ENCODE peak calls at places on chromosomes 12 and 14, in ten cellular contexts. X, D, L, J, Z, M, Y, U, V and B are unnamed samples.

GRCh38 chr14:90760591-90761316 is 55.5 kb downstream of the TTC7B start:
- DNase-seq in Z (no peak), J (no peak), D (no peak), V (no peak), M (peak; percentile 60), L (peak; percentile 32), X (peak; percentile 25), Y (peak; percentile 27), U (no peak), B (peak; percentile 2)

GRCh38 chr12:65895759-65896656 is 71.7 kb downstream of the HMGA2 start:
- DNase-seq in D (no peak), U (no peak), J (no peak), Z (no peak), M (no peak), L (peak; percentile 61), V (no peak), Y (no peak), X (peak; percentile 37), B (no peak)

GRCh38 chr14:20434701-20435453 is 1.1 kb downstream of the KLHL33 start:
- DNase-seq in Z (peak; percentile 80), L (no peak), V (no peak), J (no peak), X (no peak), U (no peak), M (no peak), Y (no peak), D (no peak), B (no peak)

GRCh38 chr12:89350661-89351488 is 1.4 kb downstream of the DUSP6 start:
- DNase-seq in X (no peak), L (no peak), J (peak; percentile 16), D (peak; percentile 46), Z (no peak), U (no peak), Y (no peak), M (no peak), V (no peak), B (no peak)

GRCh38 chr12:41924111-41924510 is 220.6 kb downstream of the GXYLT1 start:
- DNase-seq in L (no peak), X (no peak), U (no peak), J (no peak), M (no peak), Y (no peak), V (no peak), D (no peak), Z (no peak), B (no peak)

GRCh38 chr14:77498120-77498979 is at the start of gene ISM2:
- DNase-seq in V (no peak), X (peak; percentile 36), Z (no peak), U (no peak), Y (peak; percentile 67), J (peak; percentile 65), M (peak; percentile 20), L (peak; percentile 34), D (peak; percentile 72), B (no peak)

GRCh38 chr12:109560867-109561710 is 12.2 kb downstream of the MMAB start:
- DNase-seq in L (no peak), Z (no peak), D (no peak), J (no peak), V (no peak), M (no peak), U (no peak), X (no peak), Y (no peak), B (no peak)

GRCh38 chr14:85122690-85123089 is 407.3 kb upstream of the FLRT2 start:
- DNase-seq in D (no peak), Z (no peak), Y (no peak), V (no peak), X (no peak), J (no peak), M (no peak), L (peak; percentile 82), U (no peak), B (no peak)

GRCh38 chr12:10968765-10969456 is 17.8 kb downstream of the TAS2R50 start:
- DNase-seq in V (no peak), J (no peak), Z (no peak), M (no peak), U (no peak), X (no peak), L (peak; percentile 82), Y (no peak), D (no peak), B (no peak)

GRCh38 chr14:32367501-32367900 is 38.4 kb downstream of the AKAP6 start:
- DNase-seq in X (no peak), U (no peak), J (no peak), M (no peak), D (no peak), L (no peak), Z (no peak), Y (no peak), V (no peak), B (no peak)

GRCh38 chr14:75119056-75119455 is 7.8 kb downstream of the NEK9 start:
- DNase-seq in Y (no peak), J (no peak), M (no peak), L (peak; percentile 57), V (no peak), X (no peak), U (no peak), D (no peak), Z (no peak), B (no peak)

GRCh38 chr12:27305673-27306504 is 26.7 kb upstream of the BMAL2 start:
- DNase-seq in U (no peak), M (peak; percentile 83), Y (peak; percentile 6), J (no peak), X (no peak), Z (no peak), V (no peak), L (peak; percentile 73), D (no peak), B (peak; percentile 48)

GRCh38 chr12:49332891-49333371 is 4.1 kb downstream of the C1QL4 start:
- DNase-seq in D (no peak), L (no peak), U (no peak), Z (no peak), V (no peak), Y (no peak), J (no peak), M (no peak), X (no peak), B (no peak)

GRCh38 chr12:67456281-67456918 is 187.2 kb downstream of the CAND1 start:
- DNase-seq in J (no peak), Y (no peak), V (no peak), L (peak; percentile 30), U (peak; percentile 85), M (peak; percentile 49), Z (no peak), D (no peak), X (no peak), B (peak; percentile 72)

GRCh38 chr12:103969391-103969790 is 3.7 kb downstream of the TDG start:
- DNase-seq in D (no peak), U (no peak), M (no peak), J (no peak), L (no peak), Y (no peak), X (no peak), V (no peak), Z (no peak), B (no peak)

GRCh38 chr14:28088125-28088524 is 678.5 kb upstream of the FOXG1 start:
- DNase-seq in U (no peak), J (no peak), Y (no peak), X (no peak), D (no peak), M (no peak), L (no peak), V (no peak), Z (no peak), B (no peak)

GRCh38 chr12:91640021-91640420 is 457.4 kb upstream of the DCN start:
- DNase-seq in M (no peak), Z (no peak), J (no peak), V (no peak), L (no peak), D (no peak), X (no peak), Y (no peak), U (no peak), B (no peak)

GRCh38 chr12:24378548-24379011 is 429.1 kb upstream of the SOX5 start:
- DNase-seq in V (no peak), Y (no peak), L (peak; percentile 98), U (no peak), D (no peak), X (no peak), M (no peak), J (no peak), Z (no peak), B (peak; percentile 35)